ENCODE peak calls at places on chromosomes 12 and 14, in nine cellular contexts. One of them, this sample, is unnamed.

GRCh38 chr12:52805739-52806138 is 8.2 kb downstream of the KRT4 start:
- DNase-seq in adrenal gland: no peak
- DNase-seq in lung: no peak
- DNase-seq in Peyer's patch: no peak
- DNase-seq in GM23338: no peak
- DNase-seq in ovary: no peak
- DNase-seq in tibial artery: no peak
- DNase-seq in caudate nucleus: no peak
- DNase-seq in CD4-positive, alpha-beta T cell: no peak
- DNase-seq in this sample: peak; percentile 33

GRCh38 chr12:20602671-20603402 is 92.3 kb upstream of the SLCO1C1 start:
- DNase-seq in adrenal gland: no peak
- DNase-seq in lung: no peak
- DNase-seq in Peyer's patch: no peak
- DNase-seq in GM23338: no peak
- DNase-seq in ovary: no peak
- DNase-seq in tibial artery: no peak
- DNase-seq in caudate nucleus: no peak
- DNase-seq in CD4-positive, alpha-beta T cell: no peak
- DNase-seq in this sample: no peak

GRCh38 chr12:13101854-13102375 is 1.6 kb downstream of the GSG1 start:
- DNase-seq in adrenal gland: no peak
- DNase-seq in lung: no peak
- DNase-seq in Peyer's patch: peak; percentile 59
- DNase-seq in GM23338: no peak
- DNase-seq in ovary: no peak
- DNase-seq in tibial artery: no peak
- DNase-seq in caudate nucleus: no peak
- DNase-seq in CD4-positive, alpha-beta T cell: peak; percentile 23
- DNase-seq in this sample: no peak

GRCh38 chr12:31868980-31869379 is 90.2 kb upstream of the RESF1 start:
- DNase-seq in adrenal gland: peak; percentile 88
- DNase-seq in lung: no peak
- DNase-seq in Peyer's patch: no peak
- DNase-seq in GM23338: no peak
- DNase-seq in ovary: peak; percentile 56
- DNase-seq in tibial artery: no peak
- DNase-seq in caudate nucleus: no peak
- DNase-seq in CD4-positive, alpha-beta T cell: no peak
- DNase-seq in this sample: no peak

GRCh38 chr12:118020036-118020435 is 3.5 kb downstream of the RFC5 start:
- DNase-seq in adrenal gland: no peak
- DNase-seq in lung: no peak
- DNase-seq in Peyer's patch: no peak
- DNase-seq in GM23338: no peak
- DNase-seq in ovary: no peak
- DNase-seq in tibial artery: no peak
- DNase-seq in caudate nucleus: no peak
- DNase-seq in CD4-positive, alpha-beta T cell: no peak
- DNase-seq in this sample: no peak

GRCh38 chr12:28278960-28279359 is 88.7 kb downstream of the CCDC91 start:
- DNase-seq in adrenal gland: no peak
- DNase-seq in lung: no peak
- DNase-seq in Peyer's patch: no peak
- DNase-seq in GM23338: no peak
- DNase-seq in ovary: no peak
- DNase-seq in tibial artery: no peak
- DNase-seq in caudate nucleus: no peak
- DNase-seq in CD4-positive, alpha-beta T cell: no peak
- DNase-seq in this sample: no peak

GRCh38 chr12:111201036-111201435 is 167.9 kb downstream of the PHETA1 start:
- DNase-seq in adrenal gland: no peak
- DNase-seq in lung: no peak
- DNase-seq in Peyer's patch: no peak
- DNase-seq in GM23338: peak; percentile 43
- DNase-seq in ovary: no peak
- DNase-seq in tibial artery: no peak
- DNase-seq in caudate nucleus: peak; percentile 8
- DNase-seq in CD4-positive, alpha-beta T cell: no peak
- DNase-seq in this sample: no peak

GRCh38 chr12:72296389-72296788 is 24.2 kb downstream of the TRHDE start:
- DNase-seq in adrenal gland: no peak
- DNase-seq in lung: no peak
- DNase-seq in Peyer's patch: no peak
- DNase-seq in GM23338: no peak
- DNase-seq in ovary: no peak
- DNase-seq in tibial artery: no peak
- DNase-seq in caudate nucleus: no peak
- DNase-seq in CD4-positive, alpha-beta T cell: no peak
- DNase-seq in this sample: no peak

GRCh38 chr14:89660183-89660582 is 243.2 kb upstream of the FOXN3 start:
- DNase-seq in adrenal gland: peak; percentile 66
- DNase-seq in lung: no peak
- DNase-seq in Peyer's patch: no peak
- DNase-seq in GM23338: no peak
- DNase-seq in ovary: peak; percentile 22
- DNase-seq in tibial artery: no peak
- DNase-seq in caudate nucleus: no peak
- DNase-seq in CD4-positive, alpha-beta T cell: no peak
- DNase-seq in this sample: no peak

GRCh38 chr12:116717466-116718457 is 20.1 kb downstream of the SPRING1 start:
- DNase-seq in adrenal gland: peak; percentile 73
- DNase-seq in lung: no peak
- DNase-seq in Peyer's patch: no peak
- DNase-seq in GM23338: no peak
- DNase-seq in ovary: peak; percentile 51
- DNase-seq in tibial artery: peak; percentile 78
- DNase-seq in caudate nucleus: peak; percentile 44
- DNase-seq in CD4-positive, alpha-beta T cell: no peak
- DNase-seq in this sample: no peak

GRCh38 chr12:116719661-116720060 is 18.2 kb downstream of the SPRING1 start:
- DNase-seq in adrenal gland: peak; percentile 72
- DNase-seq in lung: no peak
- DNase-seq in Peyer's patch: no peak
- DNase-seq in GM23338: no peak
- DNase-seq in ovary: no peak
- DNase-seq in tibial artery: no peak
- DNase-seq in caudate nucleus: no peak
- DNase-seq in CD4-positive, alpha-beta T cell: no peak
- DNase-seq in this sample: no peak

GRCh38 chr12:116720129-116720528 is 17.7 kb downstream of the SPRING1 start:
- DNase-seq in adrenal gland: peak; percentile 50
- DNase-seq in lung: no peak
- DNase-seq in Peyer's patch: no peak
- DNase-seq in GM23338: no peak
- DNase-seq in ovary: no peak
- DNase-seq in tibial artery: no peak
- DNase-seq in caudate nucleus: no peak
- DNase-seq in CD4-positive, alpha-beta T cell: no peak
- DNase-seq in this sample: no peak

GRCh38 chr12:116718578-116719454 is 19.1 kb downstream of the SPRING1 start:
- DNase-seq in adrenal gland: no peak
- DNase-seq in lung: no peak
- DNase-seq in Peyer's patch: no peak
- DNase-seq in GM23338: no peak
- DNase-seq in ovary: no peak
- DNase-seq in tibial artery: no peak
- DNase-seq in caudate nucleus: no peak
- DNase-seq in CD4-positive, alpha-beta T cell: no peak
- DNase-seq in this sample: no peak

DNA sequence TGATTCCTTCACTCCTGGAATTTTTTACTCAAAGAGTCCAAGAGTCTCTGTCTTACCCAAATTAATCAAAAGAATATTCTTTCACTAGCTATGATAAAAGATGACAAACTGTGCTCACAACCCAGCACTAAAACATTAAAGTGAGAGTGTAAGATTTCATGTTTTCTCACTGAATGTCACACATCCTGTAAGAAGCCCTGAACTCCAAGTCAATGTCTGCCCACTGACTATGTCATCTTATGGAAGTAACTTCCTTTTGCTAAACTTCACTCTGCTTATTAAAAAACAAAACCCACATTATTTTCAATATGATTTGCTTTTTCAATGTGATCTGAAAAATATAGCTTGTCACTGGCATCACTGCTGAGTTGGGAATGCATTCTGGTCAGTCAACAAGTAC is 15.6 kb downstream of the SPRING1 start:
- DNase-seq in adrenal gland: no peak
- DNase-seq in lung: no peak
- DNase-seq in Peyer's patch: no peak
- DNase-seq in GM23338: no peak
- DNase-seq in ovary: no peak
- DNase-seq in tibial artery: no peak
- DNase-seq in caudate nucleus: no peak
- DNase-seq in CD4-positive, alpha-beta T cell: no peak
- DNase-seq in this sample: no peak
- H3K27ac ChIP-seq in adrenal gland: no peak overlapping the region
- H3K27ac ChIP-seq in lung: no peak overlapping the region
- H3K27ac ChIP-seq in Peyer's patch: no peak overlapping the region
- H3K27ac ChIP-seq in GM23338: peak overlapping the region; percentile 29
- H3K27ac ChIP-seq in ovary: no peak overlapping the region
- H3K27ac ChIP-seq in tibial artery: no peak overlapping the region
- H3K27ac ChIP-seq in caudate nucleus: no peak overlapping the region
- H3K27ac ChIP-seq in CD4-positive, alpha-beta T cell: no peak overlapping the region
- H3K27ac ChIP-seq in this sample: no peak overlapping the region

DNA sequence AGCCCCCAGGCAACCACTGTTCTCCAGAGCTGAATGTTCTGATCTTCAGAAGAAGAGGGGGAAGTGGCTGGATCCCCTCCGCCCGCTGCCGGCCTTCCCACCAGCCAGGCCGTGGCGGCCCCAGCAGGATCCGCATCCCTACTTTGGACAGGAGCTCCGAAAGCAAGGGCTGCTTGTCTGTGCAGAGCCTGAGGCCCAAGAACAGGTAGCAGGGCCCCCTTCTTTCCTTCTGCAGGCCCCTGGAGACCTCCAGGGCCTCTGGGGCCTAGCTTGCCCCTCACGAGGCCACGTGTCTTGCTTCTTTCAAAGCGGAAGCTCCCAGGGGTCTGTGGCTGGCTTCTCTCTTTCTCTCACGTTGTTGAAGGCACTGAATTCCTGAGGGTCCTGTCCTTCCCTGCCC is 13.2 kb downstream of the PGF start:
- DNase-seq in adrenal gland: no peak
- DNase-seq in lung: no peak
- DNase-seq in Peyer's patch: no peak
- DNase-seq in GM23338: no peak
- DNase-seq in ovary: no peak
- DNase-seq in tibial artery: no peak
- DNase-seq in caudate nucleus: no peak
- DNase-seq in CD4-positive, alpha-beta T cell: no peak
- DNase-seq in this sample: no peak
- H3K27ac ChIP-seq in adrenal gland: no peak overlapping the region
- H3K27ac ChIP-seq in lung: peak overlapping the region; percentile 89
- H3K27ac ChIP-seq in Peyer's patch: peak overlapping the region; percentile 76
- H3K27ac ChIP-seq in GM23338: no peak overlapping the region
- H3K27ac ChIP-seq in ovary: no peak overlapping the region
- H3K27ac ChIP-seq in tibial artery: peak overlapping the region; percentile 90
- H3K27ac ChIP-seq in caudate nucleus: peak overlapping the region; percentile 56
- H3K27ac ChIP-seq in CD4-positive, alpha-beta T cell: peak overlapping the region; percentile 69
- H3K27ac ChIP-seq in this sample: peak overlapping the region; percentile 82

DNA sequence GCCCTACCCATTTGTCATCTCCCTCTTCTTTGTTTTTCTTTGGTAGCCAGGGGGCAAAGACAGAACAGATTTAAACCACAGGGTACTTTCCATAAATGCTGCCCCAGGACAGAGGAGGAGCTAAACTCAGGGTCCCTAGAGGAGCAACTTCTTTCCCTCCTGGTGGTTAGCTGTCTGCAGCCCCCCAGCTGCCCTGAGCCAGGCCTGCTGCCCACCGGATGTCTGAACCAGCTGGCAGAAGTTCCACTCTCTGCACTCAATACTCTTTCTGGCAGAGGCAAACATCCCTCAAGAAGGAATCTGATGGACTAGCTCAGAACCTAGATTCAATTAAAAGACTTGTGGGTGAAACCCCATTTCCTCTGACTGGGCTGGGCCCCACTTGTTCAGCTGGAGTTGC is 10.7 kb downstream of the VDR start:
- DNase-seq in adrenal gland: no peak
- DNase-seq in lung: no peak
- DNase-seq in Peyer's patch: no peak
- DNase-seq in GM23338: no peak
- DNase-seq in ovary: no peak
- DNase-seq in tibial artery: no peak
- DNase-seq in caudate nucleus: no peak
- DNase-seq in CD4-positive, alpha-beta T cell: no peak
- DNase-seq in this sample: no peak
- H3K27ac ChIP-seq in adrenal gland: no peak overlapping the region
- H3K27ac ChIP-seq in lung: no peak overlapping the region
- H3K27ac ChIP-seq in Peyer's patch: peak overlapping the region; percentile 36
- H3K27ac ChIP-seq in GM23338: no peak overlapping the region
- H3K27ac ChIP-seq in ovary: no peak overlapping the region
- H3K27ac ChIP-seq in tibial artery: no peak overlapping the region
- H3K27ac ChIP-seq in caudate nucleus: no peak overlapping the region
- H3K27ac ChIP-seq in CD4-positive, alpha-beta T cell: no peak overlapping the region
- H3K27ac ChIP-seq in this sample: peak overlapping the region; percentile 57

GRCh38 chr12:47824629-47825028 is 4.9 kb upstream of the HDAC7 start:
- DNase-seq in adrenal gland: no peak
- DNase-seq in lung: no peak
- DNase-seq in Peyer's patch: no peak
- DNase-seq in GM23338: no peak
- DNase-seq in ovary: no peak
- DNase-seq in tibial artery: no peak
- DNase-seq in caudate nucleus: no peak
- DNase-seq in CD4-positive, alpha-beta T cell: no peak
- DNase-seq in this sample: no peak
- H3K27ac ChIP-seq in adrenal gland: no peak overlapping the region
- H3K27ac ChIP-seq in lung: peak overlapping the region; percentile 96
- H3K27ac ChIP-seq in Peyer's patch: peak overlapping the region; percentile 17
- H3K27ac ChIP-seq in GM23338: no peak overlapping the region
- H3K27ac ChIP-seq in ovary: no peak overlapping the region
- H3K27ac ChIP-seq in tibial artery: peak overlapping the region; percentile 99
- H3K27ac ChIP-seq in caudate nucleus: no peak overlapping the region
- H3K27ac ChIP-seq in CD4-positive, alpha-beta T cell: peak overlapping the region; percentile 70
- H3K27ac ChIP-seq in this sample: peak overlapping the region; percentile 55

GRCh38 chr12:102916252-102917025 is 605 bp downstream of the PAH start:
- DNase-seq in adrenal gland: no peak
- DNase-seq in lung: no peak
- DNase-seq in Peyer's patch: no peak
- DNase-seq in GM23338: no peak
- DNase-seq in ovary: no peak
- DNase-seq in tibial artery: no peak
- DNase-seq in caudate nucleus: no peak
- DNase-seq in CD4-positive, alpha-beta T cell: no peak
- DNase-seq in this sample: no peak

GRCh38 chr12:102918840-102919239 is 1.8 kb upstream of the PAH start:
- DNase-seq in adrenal gland: no peak
- DNase-seq in lung: no peak
- DNase-seq in Peyer's patch: no peak
- DNase-seq in GM23338: no peak
- DNase-seq in ovary: no peak
- DNase-seq in tibial artery: no peak
- DNase-seq in caudate nucleus: no peak
- DNase-seq in CD4-positive, alpha-beta T cell: no peak
- DNase-seq in this sample: no peak

GRCh38 chr12:102921240-102921639 is 4.2 kb upstream of the PAH start:
- DNase-seq in adrenal gland: no peak
- DNase-seq in lung: no peak
- DNase-seq in Peyer's patch: no peak
- DNase-seq in GM23338: no peak
- DNase-seq in ovary: no peak
- DNase-seq in tibial artery: no peak
- DNase-seq in caudate nucleus: no peak
- DNase-seq in CD4-positive, alpha-beta T cell: no peak
- DNase-seq in this sample: no peak

GRCh38 chr12:102917026-102917787 is at the start of gene PAH:
- DNase-seq in adrenal gland: peak; percentile 54
- DNase-seq in lung: no peak
- DNase-seq in Peyer's patch: no peak
- DNase-seq in GM23338: peak; percentile 88
- DNase-seq in ovary: no peak
- DNase-seq in tibial artery: no peak
- DNase-seq in caudate nucleus: no peak
- DNase-seq in CD4-positive, alpha-beta T cell: peak; percentile 1
- DNase-seq in this sample: peak; percentile 79

GRCh38 chr12:102920271-102920670 is 3.2 kb upstream of the PAH start:
- DNase-seq in adrenal gland: no peak
- DNase-seq in lung: no peak
- DNase-seq in Peyer's patch: no peak
- DNase-seq in GM23338: no peak
- DNase-seq in ovary: no peak
- DNase-seq in tibial artery: no peak
- DNase-seq in caudate nucleus: no peak
- DNase-seq in CD4-positive, alpha-beta T cell: no peak
- DNase-seq in this sample: no peak
- H3K27ac ChIP-seq in adrenal gland: no peak overlapping the region
- H3K27ac ChIP-seq in lung: no peak overlapping the region
- H3K27ac ChIP-seq in Peyer's patch: no peak overlapping the region
- H3K27ac ChIP-seq in GM23338: no peak overlapping the region
- H3K27ac ChIP-seq in ovary: no peak overlapping the region
- H3K27ac ChIP-seq in tibial artery: no peak overlapping the region
- H3K27ac ChIP-seq in caudate nucleus: no peak overlapping the region
- H3K27ac ChIP-seq in CD4-positive, alpha-beta T cell: no peak overlapping the region
- H3K27ac ChIP-seq in this sample: no peak overlapping the region

This sample was measured in spleen.